ENCODE peak calls at places on chromosome 20, in six cellular contexts. One of them, this sample, is unnamed.

GRCh38 chr20:43778375-43778774 is 51.6 kb upstream of the GTSF1L start:
- DNase-seq in cardiac fibroblast: no peak
- DNase-seq in activated naive CD4-positive, alpha-beta T cell treated with Interleukin-2 at 50 U/mL for 16 hours: no peak
- DNase-seq in right cardiac atrium: no peak
- DNase-seq in NCI-H1694 treated with DMSO at 0.1 percent for 48 hours: no peak
- DNase-seq in kidney tubule cell: no peak
- DNase-seq in this sample: no peak

GRCh38 chr20:45336530-45337366 is 11.5 kb downstream of the SDC4 start:
- DNase-seq in kidney tubule cell: peak; percentile 97
- DNase-seq in activated naive CD4-positive, alpha-beta T cell treated with Interleukin-2 at 50 U/mL for 16 hours: no peak
- DNase-seq in right cardiac atrium: no peak
- DNase-seq in cardiac fibroblast: peak; percentile 92
- DNase-seq in NCI-H1694 treated with DMSO at 0.1 percent for 48 hours: no peak
- DNase-seq in this sample: no peak

GRCh38 chr20:60137657-60138245 is 179.5 kb downstream of the CDH26 start:
- DNase-seq in right cardiac atrium: no peak
- DNase-seq in activated naive CD4-positive, alpha-beta T cell treated with Interleukin-2 at 50 U/mL for 16 hours: peak; percentile 29
- DNase-seq in kidney tubule cell: peak; percentile 64
- DNase-seq in cardiac fibroblast: peak; percentile 46
- DNase-seq in NCI-H1694 treated with DMSO at 0.1 percent for 48 hours: no peak
- DNase-seq in this sample: no peak

GRCh38 chr20:1456300-1456699 is 10.3 kb downstream of the NSFL1C start:
- DNase-seq in activated naive CD4-positive, alpha-beta T cell treated with Interleukin-2 at 50 U/mL for 16 hours: no peak
- DNase-seq in right cardiac atrium: no peak
- DNase-seq in NCI-H1694 treated with DMSO at 0.1 percent for 48 hours: no peak
- DNase-seq in kidney tubule cell: peak; percentile 41
- DNase-seq in cardiac fibroblast: peak; percentile 39
- DNase-seq in this sample: no peak

GRCh38 chr20:49460916-49461315 is 21.6 kb downstream of the KCNB1 start:
- DNase-seq in cardiac fibroblast: no peak
- DNase-seq in kidney tubule cell: peak; percentile 94
- DNase-seq in activated naive CD4-positive, alpha-beta T cell treated with Interleukin-2 at 50 U/mL for 16 hours: no peak
- DNase-seq in NCI-H1694 treated with DMSO at 0.1 percent for 48 hours: no peak
- DNase-seq in right cardiac atrium: no peak
- DNase-seq in this sample: no peak

GRCh38 chr20:40073535-40074111 is 615.4 kb downstream of the MAFB start:
- DNase-seq in right cardiac atrium: no peak
- DNase-seq in activated naive CD4-positive, alpha-beta T cell treated with Interleukin-2 at 50 U/mL for 16 hours: no peak
- DNase-seq in kidney tubule cell: no peak
- DNase-seq in NCI-H1694 treated with DMSO at 0.1 percent for 48 hours: no peak
- DNase-seq in cardiac fibroblast: no peak
- DNase-seq in this sample: no peak

GRCh38 chr20:14996883-14997672 is 659.7 kb upstream of the FLRT3 start:
- DNase-seq in activated naive CD4-positive, alpha-beta T cell treated with Interleukin-2 at 50 U/mL for 16 hours: no peak
- DNase-seq in kidney tubule cell: peak; percentile 79
- DNase-seq in NCI-H1694 treated with DMSO at 0.1 percent for 48 hours: no peak
- DNase-seq in cardiac fibroblast: no peak
- DNase-seq in right cardiac atrium: no peak
- DNase-seq in this sample: no peak

GRCh38 chr20:50385733-50386640 is 124.2 kb upstream of the PTPN1 start:
- DNase-seq in cardiac fibroblast: no peak
- DNase-seq in right cardiac atrium: no peak
- DNase-seq in kidney tubule cell: no peak
- DNase-seq in activated naive CD4-positive, alpha-beta T cell treated with Interleukin-2 at 50 U/mL for 16 hours: peak; percentile 39
- DNase-seq in NCI-H1694 treated with DMSO at 0.1 percent for 48 hours: no peak
- DNase-seq in this sample: no peak

GRCh38 chr20:51818479-51819008 is 16.2 kb upstream of the SALL4 start:
- DNase-seq in right cardiac atrium: no peak
- DNase-seq in activated naive CD4-positive, alpha-beta T cell treated with Interleukin-2 at 50 U/mL for 16 hours: no peak
- DNase-seq in NCI-H1694 treated with DMSO at 0.1 percent for 48 hours: no peak
- DNase-seq in cardiac fibroblast: no peak
- DNase-seq in kidney tubule cell: no peak
- DNase-seq in this sample: no peak

GRCh38 chr20:36234771-36235320 is 1.4 kb upstream of the AAR2 start:
- DNase-seq in kidney tubule cell: no peak
- DNase-seq in activated naive CD4-positive, alpha-beta T cell treated with Interleukin-2 at 50 U/mL for 16 hours: no peak
- DNase-seq in NCI-H1694 treated with DMSO at 0.1 percent for 48 hours: no peak
- DNase-seq in cardiac fibroblast: no peak
- DNase-seq in right cardiac atrium: no peak
- DNase-seq in this sample: no peak

GRCh38 chr20:1185781-1186334 is 1.1 kb upstream of the TMEM74B start:
- DNase-seq in activated naive CD4-positive, alpha-beta T cell treated with Interleukin-2 at 50 U/mL for 16 hours: peak; percentile 43
- DNase-seq in kidney tubule cell: peak; percentile 62
- DNase-seq in cardiac fibroblast: peak; percentile 51
- DNase-seq in NCI-H1694 treated with DMSO at 0.1 percent for 48 hours: no peak
- DNase-seq in right cardiac atrium: peak; percentile 55
- DNase-seq in this sample: no peak

GRCh38 chr20:36847009-36847709 is 28.8 kb upstream of the TLDC2 start:
- DNase-seq in kidney tubule cell: peak; percentile 83
- DNase-seq in activated naive CD4-positive, alpha-beta T cell treated with Interleukin-2 at 50 U/mL for 16 hours: no peak
- DNase-seq in right cardiac atrium: peak; percentile 87
- DNase-seq in NCI-H1694 treated with DMSO at 0.1 percent for 48 hours: no peak
- DNase-seq in cardiac fibroblast: peak; percentile 97
- DNase-seq in this sample: no peak

GRCh38 chr20:60630609-60631008 is 621.5 kb upstream of the CDH4 start:
- DNase-seq in cardiac fibroblast: no peak
- DNase-seq in kidney tubule cell: no peak
- DNase-seq in activated naive CD4-positive, alpha-beta T cell treated with Interleukin-2 at 50 U/mL for 16 hours: no peak
- DNase-seq in NCI-H1694 treated with DMSO at 0.1 percent for 48 hours: no peak
- DNase-seq in right cardiac atrium: no peak
- DNase-seq in this sample: no peak

GRCh38 chr20:20363449-20364015 is 4.4 kb upstream of the INSM1 start:
- DNase-seq in kidney tubule cell: no peak
- DNase-seq in cardiac fibroblast: no peak
- DNase-seq in activated naive CD4-positive, alpha-beta T cell treated with Interleukin-2 at 50 U/mL for 16 hours: no peak
- DNase-seq in right cardiac atrium: no peak
- DNase-seq in NCI-H1694 treated with DMSO at 0.1 percent for 48 hours: no peak
- DNase-seq in this sample: no peak

GRCh38 chr20:18822832-18823231 is 9.2 kb downstream of the SCP2D1 start:
- DNase-seq in right cardiac atrium: no peak
- DNase-seq in activated naive CD4-positive, alpha-beta T cell treated with Interleukin-2 at 50 U/mL for 16 hours: no peak
- DNase-seq in kidney tubule cell: no peak
- DNase-seq in NCI-H1694 treated with DMSO at 0.1 percent for 48 hours: no peak
- DNase-seq in cardiac fibroblast: no peak
- DNase-seq in this sample: no peak

GRCh38 chr20:24160563-24161355 is 172.2 kb upstream of the GGTLC1 start:
- DNase-seq in right cardiac atrium: peak; percentile 44
- DNase-seq in cardiac fibroblast: peak; percentile 73
- DNase-seq in activated naive CD4-positive, alpha-beta T cell treated with Interleukin-2 at 50 U/mL for 16 hours: no peak
- DNase-seq in kidney tubule cell: peak; percentile 79
- DNase-seq in NCI-H1694 treated with DMSO at 0.1 percent for 48 hours: peak; percentile 50
- DNase-seq in this sample: peak; percentile 38

GRCh38 chr20:62923669-62924566 is 2.4 kb downstream of the DIDO1 start:
- DNase-seq in right cardiac atrium: no peak
- DNase-seq in kidney tubule cell: no peak
- DNase-seq in NCI-H1694 treated with DMSO at 0.1 percent for 48 hours: no peak
- DNase-seq in activated naive CD4-positive, alpha-beta T cell treated with Interleukin-2 at 50 U/mL for 16 hours: no peak
- DNase-seq in cardiac fibroblast: no peak
- DNase-seq in this sample: no peak

GRCh38 chr20:35311409-35311808 is 19.2 kb upstream of the FAM83C start:
- DNase-seq in activated naive CD4-positive, alpha-beta T cell treated with Interleukin-2 at 50 U/mL for 16 hours: peak; percentile 75
- DNase-seq in NCI-H1694 treated with DMSO at 0.1 percent for 48 hours: no peak
- DNase-seq in kidney tubule cell: peak; percentile 90
- DNase-seq in right cardiac atrium: no peak
- DNase-seq in cardiac fibroblast: peak; percentile 73
- DNase-seq in this sample: peak; percentile 31

GRCh38 chr20:53657732-53658131 is 64.1 kb upstream of the ZNF217 start:
- DNase-seq in NCI-H1694 treated with DMSO at 0.1 percent for 48 hours: no peak
- DNase-seq in activated naive CD4-positive, alpha-beta T cell treated with Interleukin-2 at 50 U/mL for 16 hours: no peak
- DNase-seq in right cardiac atrium: no peak
- DNase-seq in cardiac fibroblast: no peak
- DNase-seq in kidney tubule cell: no peak
- DNase-seq in this sample: no peak

GRCh38 chr20:5109276-5109675 is 10.5 kb downstream of the PCNA start:
- DNase-seq in right cardiac atrium: no peak
- DNase-seq in kidney tubule cell: no peak
- DNase-seq in NCI-H1694 treated with DMSO at 0.1 percent for 48 hours: no peak
- DNase-seq in cardiac fibroblast: no peak
- DNase-seq in activated naive CD4-positive, alpha-beta T cell treated with Interleukin-2 at 50 U/mL for 16 hours: no peak
- DNase-seq in this sample: no peak

GRCh38 chr20:44683263-44684046 is 31.7 kb upstream of the CCN5 start:
- DNase-seq in activated naive CD4-positive, alpha-beta T cell treated with Interleukin-2 at 50 U/mL for 16 hours: peak; percentile 34
- DNase-seq in right cardiac atrium: no peak
- DNase-seq in kidney tubule cell: peak; percentile 64
- DNase-seq in NCI-H1694 treated with DMSO at 0.1 percent for 48 hours: peak; percentile 36
- DNase-seq in cardiac fibroblast: peak; percentile 64
- DNase-seq in this sample: no peak

GRCh38 chr20:24132246-24132645 is 143.7 kb upstream of the GGTLC1 start:
- DNase-seq in kidney tubule cell: peak; percentile 46
- DNase-seq in right cardiac atrium: no peak
- DNase-seq in cardiac fibroblast: no peak
- DNase-seq in NCI-H1694 treated with DMSO at 0.1 percent for 48 hours: no peak
- DNase-seq in activated naive CD4-positive, alpha-beta T cell treated with Interleukin-2 at 50 U/mL for 16 hours: no peak
- DNase-seq in this sample: no peak

GRCh38 chr20:23692725-23693124 is 3.9 kb upstream of the CST4 start:
- DNase-seq in activated naive CD4-positive, alpha-beta T cell treated with Interleukin-2 at 50 U/mL for 16 hours: no peak
- DNase-seq in kidney tubule cell: no peak
- DNase-seq in cardiac fibroblast: no peak
- DNase-seq in right cardiac atrium: no peak
- DNase-seq in NCI-H1694 treated with DMSO at 0.1 percent for 48 hours: no peak
- DNase-seq in this sample: no peak

GRCh38 chr20:43379239-43379917 is 78.3 kb upstream of the SRSF6 start:
- DNase-seq in kidney tubule cell: peak; percentile 88
- DNase-seq in cardiac fibroblast: peak; percentile 59
- DNase-seq in NCI-H1694 treated with DMSO at 0.1 percent for 48 hours: no peak
- DNase-seq in right cardiac atrium: no peak
- DNase-seq in activated naive CD4-positive, alpha-beta T cell treated with Interleukin-2 at 50 U/mL for 16 hours: no peak
- DNase-seq in this sample: no peak

GRCh38 chr20:63497946-63498935 is 642 bp downstream of the EEF1A2 start:
- DNase-seq in cardiac fibroblast: peak; percentile 46
- DNase-seq in activated naive CD4-positive, alpha-beta T cell treated with Interleukin-2 at 50 U/mL for 16 hours: no peak
- DNase-seq in kidney tubule cell: peak; percentile 58
- DNase-seq in NCI-H1694 treated with DMSO at 0.1 percent for 48 hours: no peak
- DNase-seq in right cardiac atrium: peak; percentile 63
- DNase-seq in this sample: peak; percentile 26

GRCh38 chr20:61443541-61444126 is 191.6 kb downstream of the CDH4 start:
- DNase-seq in NCI-H1694 treated with DMSO at 0.1 percent for 48 hours: no peak
- DNase-seq in right cardiac atrium: no peak
- DNase-seq in kidney tubule cell: no peak
- DNase-seq in activated naive CD4-positive, alpha-beta T cell treated with Interleukin-2 at 50 U/mL for 16 hours: no peak
- DNase-seq in cardiac fibroblast: no peak
- DNase-seq in this sample: no peak

GRCh38 chr20:20228351-20228750 is 139.6 kb upstream of the INSM1 start:
- DNase-seq in NCI-H1694 treated with DMSO at 0.1 percent for 48 hours: no peak
- DNase-seq in activated naive CD4-positive, alpha-beta T cell treated with Interleukin-2 at 50 U/mL for 16 hours: no peak
- DNase-seq in kidney tubule cell: no peak
- DNase-seq in right cardiac atrium: no peak
- DNase-seq in cardiac fibroblast: no peak
- DNase-seq in this sample: no peak

GRCh38 chr20:18496740-18497592 is at the start of gene RBBP9:
- DNase-seq in kidney tubule cell: peak; percentile 86
- DNase-seq in right cardiac atrium: peak; percentile 90
- DNase-seq in NCI-H1694 treated with DMSO at 0.1 percent for 48 hours: peak; percentile 74
- DNase-seq in cardiac fibroblast: peak; percentile 81
- DNase-seq in activated naive CD4-positive, alpha-beta T cell treated with Interleukin-2 at 50 U/mL for 16 hours: peak; percentile 75
- DNase-seq in this sample: peak; percentile 73

GRCh38 chr20:62576815-62577214 is 65.5 kb upstream of the SLCO4A1 start:
- DNase-seq in right cardiac atrium: no peak
- DNase-seq in kidney tubule cell: peak; percentile 19
- DNase-seq in NCI-H1694 treated with DMSO at 0.1 percent for 48 hours: no peak
- DNase-seq in activated naive CD4-positive, alpha-beta T cell treated with Interleukin-2 at 50 U/mL for 16 hours: no peak
- DNase-seq in cardiac fibroblast: peak; percentile 10
- DNase-seq in this sample: no peak

GRCh38 chr20:17570347-17571152 is 675 bp downstream of the DSTN start:
- DNase-seq in activated naive CD4-positive, alpha-beta T cell treated with Interleukin-2 at 50 U/mL for 16 hours: no peak
- DNase-seq in NCI-H1694 treated with DMSO at 0.1 percent for 48 hours: peak; percentile 7
- DNase-seq in right cardiac atrium: peak; percentile 64
- DNase-seq in kidney tubule cell: peak; percentile 55
- DNase-seq in cardiac fibroblast: peak; percentile 57
- DNase-seq in this sample: peak; percentile 53

GRCh38 chr20:22762576-22763256 is 178.3 kb upstream of the FOXA2 start:
- DNase-seq in cardiac fibroblast: no peak
- DNase-seq in kidney tubule cell: peak; percentile 35
- DNase-seq in activated naive CD4-positive, alpha-beta T cell treated with Interleukin-2 at 50 U/mL for 16 hours: no peak
- DNase-seq in right cardiac atrium: no peak
- DNase-seq in NCI-H1694 treated with DMSO at 0.1 percent for 48 hours: no peak
- DNase-seq in this sample: no peak

GRCh38 chr20:63611646-63612045 is 15.3 kb downstream of the GMEB2 start:
- DNase-seq in kidney tubule cell: no peak
- DNase-seq in activated naive CD4-positive, alpha-beta T cell treated with Interleukin-2 at 50 U/mL for 16 hours: no peak
- DNase-seq in NCI-H1694 treated with DMSO at 0.1 percent for 48 hours: no peak
- DNase-seq in right cardiac atrium: no peak
- DNase-seq in cardiac fibroblast: peak; percentile 16
- DNase-seq in this sample: no peak

GRCh38 chr20:41340327-41341055 is at the start of gene LPIN3:
- DNase-seq in kidney tubule cell: peak; percentile 95
- DNase-seq in NCI-H1694 treated with DMSO at 0.1 percent for 48 hours: no peak
- DNase-seq in cardiac fibroblast: peak; percentile 92
- DNase-seq in right cardiac atrium: peak; percentile 93
- DNase-seq in activated naive CD4-positive, alpha-beta T cell treated with Interleukin-2 at 50 U/mL for 16 hours: peak; percentile 47
- DNase-seq in this sample: no peak

GRCh38 chr20:59031326-59032022 is 661 bp downstream of the ATP5F1E start:
- DNase-seq in cardiac fibroblast: no peak
- DNase-seq in kidney tubule cell: peak; percentile 14
- DNase-seq in activated naive CD4-positive, alpha-beta T cell treated with Interleukin-2 at 50 U/mL for 16 hours: peak; percentile 23
- DNase-seq in right cardiac atrium: no peak
- DNase-seq in NCI-H1694 treated with DMSO at 0.1 percent for 48 hours: no peak
- DNase-seq in this sample: no peak

This sample was measured in SJSA1.